ENCODE peak calls at places on chromosomes 7 and 10, in six cellular contexts. One of them, this sample, is unnamed.

GRCh38 chr7:74587435-74588126 is 69.9 kb upstream of the GTF2I start:
- DNase-seq in activated CD8-positive, alpha-beta memory T cell treated with anti-CD3 and anti-CD28 coated beads, Interleukin-2, amount 50 U/mL, for 48 hours: no peak
- DNase-seq in globus pallidus: peak; percentile 53
- DNase-seq in left colon: peak; percentile 84
- DNase-seq in Caki2: peak; percentile 99
- DNase-seq in germinal center: peak; percentile 73
- DNase-seq in this sample: peak; percentile 81

GRCh38 chr7:85125679-85126078 is 61.2 kb downstream of the SEMA3D start:
- DNase-seq in globus pallidus: no peak
- DNase-seq in activated CD8-positive, alpha-beta memory T cell treated with anti-CD3 and anti-CD28 coated beads, Interleukin-2, amount 50 U/mL, for 48 hours: no peak
- DNase-seq in Caki2: no peak
- DNase-seq in germinal center: no peak
- DNase-seq in left colon: no peak
- DNase-seq in this sample: no peak

GRCh38 chr7:27118580-27118979 is 12.0 kb downstream of the HOXA4 start:
- DNase-seq in left colon: no peak
- DNase-seq in germinal center: no peak
- DNase-seq in globus pallidus: no peak
- DNase-seq in activated CD8-positive, alpha-beta memory T cell treated with anti-CD3 and anti-CD28 coated beads, Interleukin-2, amount 50 U/mL, for 48 hours: no peak
- DNase-seq in Caki2: no peak
- DNase-seq in this sample: no peak

GRCh38 chr10:46550076-46550790 is 6.2 kb downstream of the GPRIN2 start:
- DNase-seq in Caki2: no peak
- DNase-seq in left colon: peak; percentile 24
- DNase-seq in activated CD8-positive, alpha-beta memory T cell treated with anti-CD3 and anti-CD28 coated beads, Interleukin-2, amount 50 U/mL, for 48 hours: peak; percentile 50
- DNase-seq in germinal center: no peak
- DNase-seq in globus pallidus: no peak
- DNase-seq in this sample: peak; percentile 7

GRCh38 chr7:155449008-155449879 is 8.7 kb upstream of the EN2 start:
- DNase-seq in germinal center: no peak
- DNase-seq in Caki2: no peak
- DNase-seq in left colon: no peak
- DNase-seq in activated CD8-positive, alpha-beta memory T cell treated with anti-CD3 and anti-CD28 coated beads, Interleukin-2, amount 50 U/mL, for 48 hours: no peak
- DNase-seq in globus pallidus: no peak
- DNase-seq in this sample: no peak

GRCh38 chr7:43761382-43761781 is 2.9 kb downstream of the BLVRA start:
- DNase-seq in activated CD8-positive, alpha-beta memory T cell treated with anti-CD3 and anti-CD28 coated beads, Interleukin-2, amount 50 U/mL, for 48 hours: no peak
- DNase-seq in globus pallidus: no peak
- DNase-seq in Caki2: no peak
- DNase-seq in germinal center: no peak
- DNase-seq in left colon: no peak
- DNase-seq in this sample: no peak

GRCh38 chr10:110215751-110216150 is 8.3 kb downstream of the MXI1 start:
- DNase-seq in Caki2: no peak
- DNase-seq in activated CD8-positive, alpha-beta memory T cell treated with anti-CD3 and anti-CD28 coated beads, Interleukin-2, amount 50 U/mL, for 48 hours: no peak
- DNase-seq in left colon: no peak
- DNase-seq in germinal center: no peak
- DNase-seq in globus pallidus: no peak
- DNase-seq in this sample: no peak

GRCh38 chr10:42801135-42801534 is 18.5 kb downstream of the BMS1 start:
- DNase-seq in activated CD8-positive, alpha-beta memory T cell treated with anti-CD3 and anti-CD28 coated beads, Interleukin-2, amount 50 U/mL, for 48 hours: no peak
- DNase-seq in germinal center: no peak
- DNase-seq in Caki2: no peak
- DNase-seq in left colon: no peak
- DNase-seq in globus pallidus: no peak
- DNase-seq in this sample: no peak

GRCh38 chr10:119658274-119658673 is 7.1 kb downstream of the BAG3 start:
- DNase-seq in germinal center: no peak
- DNase-seq in Caki2: peak; percentile 75
- DNase-seq in left colon: peak; percentile 78
- DNase-seq in activated CD8-positive, alpha-beta memory T cell treated with anti-CD3 and anti-CD28 coated beads, Interleukin-2, amount 50 U/mL, for 48 hours: no peak
- DNase-seq in globus pallidus: no peak
- DNase-seq in this sample: peak; percentile 70

GRCh38 chr7:44431091-44431608 is 59.3 kb downstream of the NUDCD3 start:
- DNase-seq in Caki2: peak; percentile 49
- DNase-seq in globus pallidus: no peak
- DNase-seq in activated CD8-positive, alpha-beta memory T cell treated with anti-CD3 and anti-CD28 coated beads, Interleukin-2, amount 50 U/mL, for 48 hours: no peak
- DNase-seq in left colon: no peak
- DNase-seq in germinal center: peak; percentile 79
- DNase-seq in this sample: peak; percentile 21

GRCh38 chr10:44993922-44994751 is 6.6 kb upstream of the ZNF22 start:
- DNase-seq in Caki2: no peak
- DNase-seq in germinal center: no peak
- DNase-seq in left colon: no peak
- DNase-seq in activated CD8-positive, alpha-beta memory T cell treated with anti-CD3 and anti-CD28 coated beads, Interleukin-2, amount 50 U/mL, for 48 hours: no peak
- DNase-seq in globus pallidus: no peak
- DNase-seq in this sample: no peak

GRCh38 chr10:44006826-44007225 is 358.1 kb upstream of the ZNF32 start:
- DNase-seq in Caki2: no peak
- DNase-seq in globus pallidus: no peak
- DNase-seq in activated CD8-positive, alpha-beta memory T cell treated with anti-CD3 and anti-CD28 coated beads, Interleukin-2, amount 50 U/mL, for 48 hours: no peak
- DNase-seq in left colon: no peak
- DNase-seq in germinal center: no peak
- DNase-seq in this sample: no peak

GRCh38 chr10:93991596-93992284 is 2.0 kb upstream of the PLCE1 start:
- DNase-seq in germinal center: no peak
- DNase-seq in left colon: peak; percentile 45
- DNase-seq in activated CD8-positive, alpha-beta memory T cell treated with anti-CD3 and anti-CD28 coated beads, Interleukin-2, amount 50 U/mL, for 48 hours: no peak
- DNase-seq in Caki2: peak; percentile 83
- DNase-seq in globus pallidus: peak; percentile 31
- DNase-seq in this sample: peak; percentile 58

GRCh38 chr10:113643183-113643582 is 20.7 kb downstream of the NRAP start:
- DNase-seq in activated CD8-positive, alpha-beta memory T cell treated with anti-CD3 and anti-CD28 coated beads, Interleukin-2, amount 50 U/mL, for 48 hours: no peak
- DNase-seq in left colon: no peak
- DNase-seq in germinal center: no peak
- DNase-seq in Caki2: no peak
- DNase-seq in globus pallidus: no peak
- DNase-seq in this sample: no peak

GRCh38 chr7:46450425-46450824 is 529.4 kb upstream of the IGFBP3 start:
- DNase-seq in activated CD8-positive, alpha-beta memory T cell treated with anti-CD3 and anti-CD28 coated beads, Interleukin-2, amount 50 U/mL, for 48 hours: no peak
- DNase-seq in globus pallidus: no peak
- DNase-seq in Caki2: no peak
- DNase-seq in left colon: no peak
- DNase-seq in germinal center: no peak
- DNase-seq in this sample: no peak

GRCh38 chr10:1476106-1476803 is 261.1 kb downstream of the ADARB2 start:
- DNase-seq in germinal center: no peak
- DNase-seq in activated CD8-positive, alpha-beta memory T cell treated with anti-CD3 and anti-CD28 coated beads, Interleukin-2, amount 50 U/mL, for 48 hours: no peak
- DNase-seq in Caki2: no peak
- DNase-seq in left colon: no peak
- DNase-seq in globus pallidus: no peak
- DNase-seq in this sample: no peak

GRCh38 chr10:28845009-28845682 is 167.8 kb downstream of the BAMBI start:
- DNase-seq in activated CD8-positive, alpha-beta memory T cell treated with anti-CD3 and anti-CD28 coated beads, Interleukin-2, amount 50 U/mL, for 48 hours: no peak
- DNase-seq in left colon: no peak
- DNase-seq in Caki2: no peak
- DNase-seq in globus pallidus: no peak
- DNase-seq in germinal center: no peak
- DNase-seq in this sample: no peak

GRCh38 chr10:12144538-12144937 is 15.1 kb downstream of the SEC61A2 start:
- DNase-seq in activated CD8-positive, alpha-beta memory T cell treated with anti-CD3 and anti-CD28 coated beads, Interleukin-2, amount 50 U/mL, for 48 hours: no peak
- DNase-seq in germinal center: no peak
- DNase-seq in Caki2: no peak
- DNase-seq in globus pallidus: no peak
- DNase-seq in left colon: no peak
- DNase-seq in this sample: no peak

GRCh38 chr7:14501436-14501835 is 401.1 kb downstream of the DGKB start:
- DNase-seq in Caki2: no peak
- DNase-seq in activated CD8-positive, alpha-beta memory T cell treated with anti-CD3 and anti-CD28 coated beads, Interleukin-2, amount 50 U/mL, for 48 hours: no peak
- DNase-seq in left colon: no peak
- DNase-seq in germinal center: no peak
- DNase-seq in globus pallidus: no peak
- DNase-seq in this sample: no peak

This sample was measured in transverse colon.